ENCODE peak calls at places on chromosomes 16 and 17, in ten cellular contexts. A, E, Z, J, G, H, P, Q, W and T are unnamed samples.

GRCh38 chr17:45775576-45776011 is 8.5 kb upstream of the CRHR1 start:
- DNase-seq in G (no peak), Z (no peak), A (no peak), W (no peak), Q (no peak), E (no peak), J (no peak), P (peak), H (no peak), T (no peak)

GRCh38 chr17:74872313-74873035 is at the start of gene FDXR:
- DNase-seq in J (no peak), P (no peak), W (no peak), A (no peak), G (no peak), E (no peak), H (no peak), Z (no peak), Q (peak), T (no peak)

GRCh38 chr17:46770818-46771600 is 47.5 kb downstream of the WNT3 start:
- DNase-seq in Q (peak), G (no peak), P (no peak), A (peak), Z (no peak), W (peak), E (no peak), H (peak), J (no peak), T (peak)

GRCh38 chr17:10745231-10745630 is 15.4 kb upstream of the TMEM220 start:
- DNase-seq in G (no peak), H (no peak), P (peak), Z (no peak), E (no peak), A (no peak), Q (no peak), W (peak), J (no peak), T (no peak)

GRCh38 chr17:17131876-17132275 is 74.3 kb downstream of the PLD6 start:
- DNase-seq in G (no peak), E (no peak), Q (no peak), J (no peak), H (no peak), A (no peak), W (no peak), Z (no peak), P (no peak), T (no peak)

GRCh38 chr16:52861614-52862022 is 191.1 kb downstream of the CHD9NB start:
- DNase-seq in G (no peak), J (peak), P (peak), Q (no peak), H (peak), A (no peak), Z (no peak), E (no peak), W (peak), T (no peak)

GRCh38 chr17:39145143-39145542 is 6.3 kb downstream of the PLXDC1 start:
- DNase-seq in H (no peak), E (no peak), G (no peak), Q (no peak), P (no peak), J (no peak), W (no peak), A (no peak), Z (no peak), T (no peak)

GRCh38 chr17:11506635-11507034 is 91.6 kb upstream of the DNAH9 start:
- DNase-seq in Q (no peak), P (no peak), J (peak), H (peak), E (no peak), W (peak), G (no peak), Z (no peak), A (no peak), T (no peak)

GRCh38 chr16:67928561-67929364 is 2.9 kb downstream of the CTRL start:
- DNase-seq in E (no peak), W (peak), Q (peak), J (peak), G (peak), H (peak), P (peak), Z (peak), A (peak), T (peak)

GRCh38 chr16:17278988-17279387 is 191.8 kb downstream of the XYLT1 start:
- DNase-seq in Z (no peak), G (no peak), E (no peak), H (no peak), Q (no peak), A (no peak), P (no peak), J (no peak), W (no peak), T (no peak)

GRCh38 chr17:69179227-69179952 is 37.7 kb upstream of the ABCA6 start:
- DNase-seq in J (no peak), P (peak), Q (peak), W (peak), A (no peak), E (no peak), H (peak), Z (no peak), G (no peak), T (no peak)

GRCh38 chr17:60862482-60862881 is 184.8 kb downstream of the BCAS3 start:
- DNase-seq in Q (no peak), H (no peak), G (no peak), A (no peak), Z (no peak), W (peak), J (no peak), P (no peak), E (no peak), T (no peak)

GRCh38 chr17:6712854-6713129 is 377 bp downstream of the SLC13A5 start:
- DNase-seq in J (no peak), Z (no peak), W (no peak), A (no peak), E (no peak), P (no peak), Q (no peak), H (no peak), G (no peak), T (no peak)

GRCh38 chr16:81004646-81005353 is 1.9 kb downstream of the CMC2 start:
- DNase-seq in J (peak), E (peak), Z (no peak), A (no peak), W (peak), Q (peak), H (peak), P (peak), G (no peak), T (no peak)

GRCh38 chr16:53007095-53007494 is 45.6 kb downstream of the CHD9NB start:
- DNase-seq in H (no peak), P (no peak), J (no peak), Z (no peak), Q (no peak), W (no peak), E (no peak), G (no peak), A (no peak), T (no peak)

GRCh38 chr17:42843358-42843934 is 934 bp upstream of the AOC2 start:
- DNase-seq in H (peak), A (no peak), W (peak), Z (no peak), G (no peak), J (peak), Q (peak), E (peak), P (peak), T (peak)

GRCh38 chr16:66961065-66961744 is at the start of gene CES3:
- DNase-seq in W (peak), Q (peak), H (peak), Z (peak), G (no peak), P (peak), J (peak), A (peak), E (peak), T (peak)

GRCh38 chr16:30761427-30761927 is 385 bp downstream of the CFAP119 start:
- DNase-seq in E (no peak), G (no peak), A (peak), P (peak), Z (no peak), W (peak), J (peak), H (no peak), Q (peak), T (no peak)

GRCh38 chr17:39979865-39980401 is 674 bp upstream of the PSMD3 start:
- DNase-seq in H (no peak), P (peak), J (peak), Q (peak), G (no peak), W (peak), E (no peak), A (no peak), Z (no peak), T (peak)

GRCh38 chr17:64025732-64026294 is 5.4 kb upstream of the ICAM2 start:
- DNase-seq in E (peak), P (peak), W (peak), Z (peak), G (peak), A (peak), H (peak), Q (peak), J (peak), T (peak)

GRCh38 chr17:10337976-10338375 is 34.8 kb downstream of the MYH13 start:
- DNase-seq in J (no peak), G (no peak), E (no peak), Z (no peak), A (no peak), Q (peak), H (no peak), W (no peak), P (no peak), T (no peak)

GRCh38 chr16:49727611-49728010 is 128.3 kb downstream of the ZNF423 start:
- DNase-seq in Z (no peak), J (no peak), E (no peak), H (no peak), P (no peak), G (no peak), A (no peak), Q (no peak), W (no peak), T (no peak)

GRCh38 chr16:15966420-15967222 is 17.2 kb downstream of the ABCC1 start:
- DNase-seq in H (peak), E (peak), Z (no peak), J (no peak), G (no peak), A (no peak), W (peak), Q (peak), P (peak), T (no peak)

GRCh38 chr16:56988161-56988947 is 1.0 kb upstream of the NLRC5 start:
- DNase-seq in Z (peak), Q (peak), P (no peak), W (no peak), J (no peak), G (no peak), A (peak), H (no peak), E (no peak), T (no peak)

GRCh38 chr17:79600071-79600470 is 10.8 kb downstream of the RBFOX3 start:
- DNase-seq in P (no peak), Z (no peak), W (no peak), H (no peak), E (no peak), A (no peak), Q (no peak), G (no peak), J (no peak), T (no peak)

GRCh38 chr16:73771196-73771595 is 525.4 kb upstream of the PSMD7 start:
- DNase-seq in A (no peak), W (no peak), E (no peak), J (no peak), Q (no peak), P (no peak), Z (no peak), G (no peak), H (peak), T (no peak)

DNA sequence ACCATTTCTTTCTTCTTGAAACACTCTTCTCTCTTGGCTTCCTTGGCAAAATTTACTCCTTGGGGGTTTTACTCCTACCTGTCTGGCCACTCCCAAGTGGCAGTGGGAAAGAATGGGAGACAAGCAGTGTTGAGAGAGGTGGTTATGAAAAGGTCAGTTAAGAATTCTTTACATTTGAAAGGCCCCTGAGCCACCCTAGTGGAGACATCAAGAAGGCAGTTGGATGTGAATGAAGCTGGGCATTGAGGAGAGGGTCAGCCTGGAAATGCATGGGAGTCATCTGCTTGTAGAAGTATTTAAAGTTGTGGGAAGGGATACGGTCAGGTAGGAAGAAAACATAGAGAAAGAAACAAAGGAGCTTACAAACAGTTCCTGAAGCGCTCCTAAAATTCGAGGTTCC is 42.3 kb upstream of the CCNF start:
- DNase-seq in P (no peak), G (no peak), Q (no peak), E (no peak), J (no peak), Z (no peak), W (no peak), H (no peak), A (no peak), T (no peak)
- TF ChIP-seq CTCF in P (no peak), G (no peak), Q (peak), E (peak), J (no peak), Z (no peak), W (peak), H (peak), A (no peak), T (no peak)

DNA sequence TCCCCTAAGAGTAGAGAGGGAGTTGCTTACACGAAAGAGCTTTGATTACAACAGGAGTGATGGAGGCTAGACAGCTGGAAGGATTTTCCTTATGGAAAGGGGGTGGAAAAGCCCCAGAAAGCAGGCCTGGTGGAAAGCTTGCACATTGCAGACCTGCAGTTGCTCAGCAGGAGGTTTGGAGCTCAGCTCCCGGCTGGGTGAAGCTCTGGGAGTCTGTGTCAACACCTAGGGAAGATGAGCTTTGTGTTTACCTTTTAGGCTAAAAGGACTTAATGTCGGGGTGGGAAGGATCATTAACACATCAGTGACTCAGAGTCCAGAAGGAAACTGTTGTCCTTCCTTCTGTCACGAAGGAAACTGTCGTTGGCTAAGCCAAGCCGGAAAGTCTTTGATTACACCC is 48.1 kb downstream of the RAP1GAP2 start:
- DNase-seq in J (no peak), Z (no peak), Q (peak), W (peak), P (peak), H (no peak), G (no peak), A (no peak), E (no peak), T (no peak)
- TF ChIP-seq CTCF in J (no peak), Z (no peak), Q (no peak), W (no peak), P (no peak), H (peak), G (no peak), A (no peak), E (peak), T (no peak)

DNA sequence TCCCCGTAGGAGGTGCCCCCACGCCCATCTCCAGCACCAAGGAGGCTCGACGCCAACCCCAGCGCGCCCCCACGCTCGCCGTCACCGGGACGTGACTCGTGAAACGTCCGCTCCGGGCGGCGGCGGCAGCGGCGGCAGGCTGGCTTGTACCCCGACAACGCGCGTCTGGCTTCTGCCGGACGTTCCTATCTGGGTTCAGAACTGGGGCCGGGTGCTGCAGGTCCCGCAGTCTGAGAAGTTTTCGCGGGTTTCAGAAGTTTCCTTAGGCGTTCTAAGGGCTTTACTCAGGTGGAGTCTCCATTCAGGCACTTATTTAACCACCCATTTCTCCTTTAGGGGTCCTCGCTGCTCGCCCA is 672 bp upstream of the ALKBH5 start:
- DNase-seq in E (peak), G (peak), Q (peak), P (no peak), H (peak), Z (peak), A (peak), W (peak), J (peak), T (peak)
- TF ChIP-seq CTCF in E (no peak), G (no peak), Q (peak), P (no peak), H (no peak), Z (no peak), A (no peak), W (no peak), J (no peak), T (no peak)

GRCh38 chr16:89316701-89317100 is 99.2 kb downstream of the ZNF778 start:
- DNase-seq in Z (no peak), Q (no peak), W (no peak), H (no peak), A (no peak), E (no peak), J (no peak), P (no peak), G (no peak), T (no peak)
- TF ChIP-seq CTCF in Z (no peak), Q (no peak), W (no peak), H (no peak), A (no peak), E (no peak), J (no peak), P (no peak), G (no peak), T (no peak)

DNA sequence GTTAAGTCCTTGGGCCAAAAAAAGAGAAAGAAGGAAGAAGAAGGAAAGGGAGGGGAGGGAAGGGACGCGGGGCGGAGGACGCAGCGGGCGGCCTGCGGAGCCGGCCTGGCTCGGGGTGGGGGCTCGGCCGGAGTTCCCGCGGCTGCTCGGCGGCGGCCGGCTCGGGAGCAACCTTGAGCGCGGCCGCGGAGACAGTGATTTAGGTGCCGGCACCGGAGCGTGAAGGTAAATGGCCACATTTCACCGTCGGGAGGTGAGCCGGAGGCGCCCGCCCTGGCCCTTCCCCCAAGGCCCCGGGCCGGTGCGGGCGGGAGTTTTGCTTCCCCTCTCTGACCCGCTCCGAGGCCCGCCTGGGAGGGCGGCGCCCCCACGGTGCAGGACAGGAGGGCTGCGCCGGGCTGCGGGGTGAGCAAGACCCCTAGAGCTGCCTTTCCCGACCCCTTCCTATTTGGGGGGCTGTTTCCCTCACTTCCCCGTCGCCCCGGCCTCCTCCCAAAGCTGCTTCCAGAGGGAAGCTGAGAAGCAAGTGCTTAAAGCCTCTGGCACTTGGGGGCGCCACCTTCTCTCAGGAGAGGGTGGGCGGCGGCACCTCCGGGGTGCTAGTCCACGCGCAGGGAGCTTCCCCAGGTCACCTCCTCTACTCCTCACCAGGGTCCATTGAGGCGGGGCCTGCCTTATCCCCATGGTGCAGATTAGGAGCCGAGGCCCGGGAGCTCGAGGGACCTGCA is 56.5 kb downstream of the MRM1 start:
- DNase-seq in G (no peak), Q (no peak), Z (no peak), P (no peak), E (no peak), H (peak), J (peak), W (no peak), A (no peak), T (peak)
- TF ChIP-seq CTCF in G (no peak), Q (no peak), Z (no peak), P (no peak), E (peak), H (peak), J (no peak), W (no peak), A (peak), T (no peak)

GRCh38 chr17:981292-981658 is 1.7 kb upstream of the NXN start:
- DNase-seq in P (no peak), A (no peak), W (no peak), H (no peak), G (no peak), J (no peak), Q (no peak), E (no peak), Z (no peak), T (no peak)
- TF ChIP-seq CTCF in P (no peak), A (no peak), W (no peak), H (no peak), G (peak), J (no peak), Q (no peak), E (no peak), Z (no peak), T (no peak)

GRCh38 chr17:14926526-14927122 is 338.5 kb downstream of the PMP22 start:
- DNase-seq in G (peak), H (peak), P (peak), J (peak), A (no peak), Q (peak), W (peak), E (peak), Z (no peak), T (peak)
- TF ChIP-seq CTCF in G (peak), H (peak), P (peak), J (peak), A (peak), Q (peak), W (peak), E (peak), Z (peak), T (peak)

GRCh38 chr16:14373406-14373805 is 256.7 kb downstream of the PARN start:
- DNase-seq in H (no peak), P (no peak), J (no peak), E (no peak), Z (no peak), W (no peak), A (no peak), Q (no peak), G (no peak), T (no peak)
- TF ChIP-seq CTCF in H (no peak), P (no peak), J (no peak), E (no peak), Z (no peak), W (no peak), A (no peak), Q (no peak), G (no peak), T (no peak)